ENCODE peak calls at places on chromosomes 6 and 20, in nine cellular contexts. C is GM06990; K is H9; W is fibroblast of pulmonary artery; D is fibroblast of lung; X is CD8-positive, alpha-beta T cell; Q is osteocyte; H is omental fat pad; P is AG04450. O is an unnamed sample.

GRCh38 chr6:135054238-135054574 is 416 bp downstream of the HBS1L start:
- DNase-seq in C (no peak), W (peak), X (no peak), Q (no peak), P (no peak), K (no peak), H (no peak), D (peak), O (no peak)

GRCh38 chr6:23368557-23368956 is 757.5 kb upstream of the NRSN1 start:
- DNase-seq in K (no peak), X (no peak), Q (no peak), W (no peak), H (no peak), P (no peak), C (no peak), D (no peak), O (no peak)

GRCh38 chr6:130505808-130506207 is 140.0 kb downstream of the TMEM200A start:
- DNase-seq in W (no peak), K (no peak), P (no peak), X (no peak), D (peak), Q (no peak), H (no peak), C (no peak), O (no peak)

GRCh38 chr20:49768204-49769124 is 44.2 kb upstream of the SLC9A8 start:
- DNase-seq in X (no peak), C (no peak), P (peak), D (peak), Q (no peak), K (peak), H (peak), W (peak), O (no peak)

GRCh38 chr6:134065706-134066105 is 13.3 kb upstream of the SLC2A12 start:
- DNase-seq in W (peak), X (no peak), D (peak), H (no peak), C (no peak), P (no peak), Q (no peak), K (peak), O (no peak)

GRCh38 chr20:50380697-50381040 is 129.5 kb upstream of the PTPN1 start:
- DNase-seq in K (no peak), W (peak), D (peak), X (no peak), Q (no peak), H (no peak), P (no peak), C (no peak), O (no peak)

GRCh38 chr20:50834599-50835005 is 39.7 kb downstream of the BCAS4 start:
- DNase-seq in D (peak), X (no peak), H (no peak), P (peak), K (no peak), C (no peak), W (peak), Q (no peak), O (no peak)

GRCh38 chr6:100175814-100176275 is 181.8 kb upstream of the MCHR2 start:
- DNase-seq in C (no peak), P (peak), H (no peak), X (no peak), D (peak), W (peak), Q (no peak), K (no peak), O (no peak)

GRCh38 chr20:58892932-58893224 is 40.4 kb downstream of the GNAS start:
- DNase-seq in C (no peak), K (no peak), W (no peak), Q (no peak), P (no peak), X (no peak), H (no peak), D (no peak), O (no peak)

GRCh38 chr6:24228681-24229255 is 102.8 kb downstream of the NRSN1 start:
- DNase-seq in W (peak), D (peak), K (no peak), P (no peak), X (no peak), Q (no peak), C (no peak), H (no peak), O (no peak)

GRCh38 chr6:25882066-25882496 is 8.0 kb upstream of the SLC17A3 start:
- DNase-seq in D (no peak), X (peak), H (no peak), W (no peak), Q (no peak), C (peak), P (no peak), K (peak), O (no peak)

GRCh38 chr6:68727699-68728098 is 92.6 kb downstream of the ADGRB3 start:
- DNase-seq in X (no peak), D (no peak), P (no peak), Q (no peak), K (no peak), C (no peak), W (no peak), H (no peak), O (no peak)

GRCh38 chr6:18469486-18469885 is 82.3 kb downstream of the RNF144B start:
- DNase-seq in H (no peak), C (no peak), X (no peak), D (no peak), Q (no peak), P (no peak), K (no peak), W (no peak), O (no peak)

GRCh38 chr20:54102543-54102942 is 32.1 kb upstream of the BCAS1 start:
- DNase-seq in K (no peak), C (no peak), Q (no peak), D (no peak), X (no peak), W (no peak), P (no peak), H (no peak), O (no peak)

GRCh38 chr20:54105653-54106052 is 35.3 kb upstream of the BCAS1 start:
- DNase-seq in P (no peak), Q (no peak), K (no peak), D (no peak), W (no peak), X (no peak), C (no peak), H (no peak), O (no peak)

GRCh38 chr20:54103067-54103761 is 32.8 kb upstream of the BCAS1 start:
- DNase-seq in C (no peak), X (peak), W (peak), H (peak), Q (peak), K (peak), P (no peak), D (peak), O (peak)

GRCh38 chr20:54106162-54106561 is 35.8 kb upstream of the BCAS1 start:
- DNase-seq in Q (no peak), X (no peak), H (no peak), D (no peak), P (no peak), C (no peak), K (no peak), W (no peak), O (no peak)

GRCh38 chr20:54103762-54104600 is 33.6 kb upstream of the BCAS1 start:
- DNase-seq in Q (no peak), X (no peak), C (no peak), K (no peak), W (no peak), D (no peak), H (no peak), P (no peak), O (no peak)
- TF ChIP-seq CTCF in Q (no peak), X (peak), C (no peak), K (no peak), W (no peak), D (no peak), H (no peak), P (no peak), O (peak)

GRCh38 chr6:127243501-127243900 is 23.2 kb upstream of the RNF146 start:
- DNase-seq in D (peak), H (no peak), W (peak), C (no peak), Q (no peak), P (no peak), K (no peak), X (no peak), O (no peak)
- TF ChIP-seq CTCF in D (no peak), H (no peak), W (no peak), C (no peak), Q (no peak), P (no peak), K (no peak), X (no peak), O (no peak)

DNA sequence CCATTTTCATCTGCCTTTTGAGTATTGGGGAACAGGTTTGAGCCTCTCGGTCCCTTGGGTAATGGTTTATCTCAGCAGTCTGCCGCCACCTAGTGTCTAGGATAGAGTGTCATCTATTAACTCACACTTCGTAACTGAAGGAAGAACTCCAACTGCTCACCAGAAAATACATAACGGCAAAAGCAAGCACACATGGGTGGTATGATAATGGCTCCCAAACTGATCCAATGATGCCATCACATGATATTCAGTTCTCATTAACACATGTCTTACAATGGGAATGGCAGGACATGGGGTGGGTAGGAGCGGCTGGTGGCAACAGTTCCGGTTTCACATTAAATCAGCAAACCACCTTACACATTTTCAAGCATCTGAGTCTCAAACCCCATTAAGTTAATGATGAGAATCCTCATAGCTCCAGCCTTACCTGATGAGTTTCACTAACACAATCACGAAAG is 110.7 kb upstream of the PHACTR1 start:
- DNase-seq in C (peak), K (peak), P (peak), Q (no peak), W (peak), D (peak), X (no peak), H (peak), O (peak)
- TF ChIP-seq CTCF in C (peak), K (peak), P (peak), Q (peak), W (peak), D (peak), X (no peak), H (no peak), O (peak)

GRCh38 chr6:170292778-170293164 is 1.9 kb upstream of the DLL1 start:
- DNase-seq in X (no peak), W (no peak), D (no peak), Q (no peak), P (no peak), K (no peak), H (no peak), C (no peak), O (no peak)
- TF ChIP-seq CTCF in X (no peak), W (no peak), D (peak), Q (peak), P (no peak), K (peak), H (no peak), C (no peak), O (no peak)

GRCh38 chr6:144216668-144217218 is 66.4 kb downstream of the STX11 start:
- DNase-seq in Q (no peak), C (no peak), D (no peak), K (no peak), X (peak), W (no peak), H (no peak), P (no peak), O (no peak)
- TF ChIP-seq CTCF in Q (no peak), C (peak), D (peak), K (no peak), X (no peak), W (peak), H (no peak), P (peak), O (no peak)

GRCh38 chr6:90296346-90297123 is at the start of gene BACH2:
- DNase-seq in K (peak), X (peak), Q (peak), D (peak), C (peak), P (peak), H (peak), W (peak), O (peak)
- TF ChIP-seq CTCF in K (no peak), X (no peak), Q (no peak), D (peak), C (no peak), P (peak), H (no peak), W (no peak), O (no peak)

DNA sequence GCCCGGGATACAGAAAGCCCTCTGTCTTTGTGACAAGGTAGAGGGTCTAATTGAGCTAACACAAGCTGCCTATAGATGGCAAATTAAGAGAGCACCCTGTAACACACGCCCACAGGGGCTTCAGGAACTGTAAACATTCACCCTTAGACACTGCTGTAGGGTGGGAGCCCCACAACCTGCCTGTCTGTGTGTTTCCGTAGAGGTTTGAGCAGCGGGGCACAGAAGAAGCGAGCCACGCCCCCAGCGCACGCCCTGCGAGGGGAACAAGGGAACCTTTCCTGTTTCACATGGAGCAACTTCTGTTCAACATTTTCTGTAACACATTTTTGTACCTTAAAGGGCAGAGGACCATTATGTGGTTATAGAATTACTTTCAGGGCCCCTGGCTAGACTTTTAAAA is 231.7 kb upstream of the EXOC2 start:
- DNase-seq in W (no peak), H (no peak), C (no peak), P (no peak), K (no peak), X (no peak), Q (peak), D (no peak), O (no peak)
- TF ChIP-seq CTCF in W (no peak), H (no peak), C (no peak), P (no peak), K (no peak), X (no peak), Q (no peak), D (no peak), O (no peak)

DNA sequence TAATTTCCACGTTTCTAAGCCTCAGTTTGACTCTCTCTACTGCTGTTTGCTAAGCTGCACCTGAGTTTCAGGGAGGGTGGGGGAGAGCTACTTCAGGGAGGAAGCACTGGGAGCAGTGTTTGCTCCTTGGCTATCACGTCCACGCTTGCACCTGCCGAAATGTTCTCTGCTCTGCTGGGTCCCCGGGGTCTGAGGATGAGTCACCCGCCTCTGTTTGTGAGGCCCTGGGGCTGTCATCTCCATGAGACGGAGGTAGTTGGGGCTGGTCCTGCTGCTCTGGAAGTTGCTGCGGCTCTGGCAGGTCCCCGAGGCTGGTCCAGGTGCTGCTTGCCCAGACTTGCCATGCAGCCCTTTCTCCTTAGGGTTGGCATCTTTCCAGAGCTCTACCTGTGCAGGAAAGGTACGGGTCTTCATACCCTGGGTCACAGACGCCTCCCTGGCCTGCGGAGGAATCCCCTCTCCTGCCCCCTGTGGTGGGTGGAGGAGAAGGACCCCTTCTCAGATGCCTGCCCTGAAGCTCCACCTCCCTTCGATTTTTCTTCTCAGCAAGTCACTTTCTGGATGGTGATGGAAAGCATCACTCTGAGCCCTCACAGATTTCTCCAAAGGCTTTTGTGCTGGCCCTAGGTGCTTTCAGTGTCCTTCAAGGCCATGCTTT is 220.1 kb downstream of the QKI start:
- DNase-seq in H (no peak), W (no peak), D (no peak), K (peak), C (no peak), Q (no peak), X (no peak), P (no peak), O (no peak)
- TF ChIP-seq CTCF in H (no peak), W (no peak), D (no peak), K (no peak), C (no peak), Q (no peak), X (no peak), P (no peak), O (no peak)